ENCODE peak calls at places on chromosomes 11 and 22, in seven cellular contexts. U is AG04450; L is coronary artery; W is activated CD4-positive, alpha-beta T cell treated with anti-CD3 and anti-CD28 coated beads, Interleukin-2, amount 10 ng/mL, durations not matched to agents 7 days and 5 days; Q is NCI-H1417; J is kidney; M is AG10803. E is an unnamed sample.

GRCh38 chr11:68014157-68014965 is 4.2 kb downstream of the ALDH3B1 start:
- DNase-seq in U (peak; percentile 67), L (peak; percentile 93), W (no peak), Q (no peak), J (peak; percentile 94), M (peak; percentile 75), E (no peak)

GRCh38 chr11:120698918-120699317 is 187.4 kb downstream of the GRIK4 start:
- DNase-seq in U (no peak), L (no peak), W (no peak), Q (peak; percentile 12), J (no peak), M (no peak), E (no peak)

GRCh38 chr11:122559734-122560382 is 95.7 kb upstream of the UBASH3B start:
- DNase-seq in U (no peak), L (no peak), W (no peak), Q (no peak), J (no peak), M (no peak), E (peak; percentile 54)

GRCh38 chr22:38018938-38019827 is 34.8 kb upstream of the SOX10 start:
- DNase-seq in U (no peak), L (no peak), W (no peak), Q (no peak), J (no peak), M (no peak), E (no peak)

GRCh38 chr11:1256257-1257045 is 33.6 kb downstream of the MUC5B start:
- DNase-seq in U (no peak), L (no peak), W (no peak), Q (no peak), J (no peak), M (no peak), E (no peak)

GRCh38 chr11:42806191-42806590 is 505.6 kb upstream of the API5 start:
- DNase-seq in U (no peak), L (no peak), W (no peak), Q (peak; percentile 6), J (no peak), M (no peak), E (no peak)

GRCh38 chr11:28529046-28529445 is 420.9 kb downstream of the METTL15 start:
- DNase-seq in U (peak; percentile 30), L (no peak), W (no peak), Q (no peak), J (no peak), M (peak; percentile 78), E (no peak)

GRCh38 chr11:58531865-58532341 is 24.0 kb upstream of the OR5B21 start:
- DNase-seq in U (no peak), L (no peak), W (no peak), Q (no peak), J (peak; percentile 52), M (no peak), E (no peak)

E was measured in neural progenitor cell.